ENCODE peak calls at places on chromosomes 12 and 14, in seven cellular contexts. One of them, this sample, is unnamed.

GRCh38 chr12:30880061-30880460 is 46.5 kb upstream of the TSPAN11 start:
- DNase-seq in T-helper 2 cell: no peak
- DNase-seq in stimulated activated naive B cell treated with anti-CD40 and anti-IgM and Interleukin-4, amounts not matched to agents 10 μg/mL and 1 μg/mL and 100 μg/mL, for 72 hours: no peak
- DNase-seq in effector memory CD4-positive, alpha-beta T cell: no peak
- DNase-seq in brain microvascular endothelial cell: no peak
- DNase-seq in BJ: no peak
- DNase-seq in activated T-cell treated with anti-CD3 and anti-CD28 coated beads, Interleukin-2, amount 50 U/mL, for 48 hours: no peak
- DNase-seq in this sample: no peak

GRCh38 chr12:128820723-128821432 is 2.9 kb downstream of the SLC15A4 start:
- DNase-seq in T-helper 2 cell: no peak
- DNase-seq in stimulated activated naive B cell treated with anti-CD40 and anti-IgM and Interleukin-4, amounts not matched to agents 10 μg/mL and 1 μg/mL and 100 μg/mL, for 72 hours: peak
- DNase-seq in effector memory CD4-positive, alpha-beta T cell: no peak
- DNase-seq in brain microvascular endothelial cell: no peak
- DNase-seq in BJ: no peak
- DNase-seq in activated T-cell treated with anti-CD3 and anti-CD28 coated beads, Interleukin-2, amount 50 U/mL, for 48 hours: no peak
- DNase-seq in this sample: no peak

GRCh38 chr12:18383203-18383602 is 121.9 kb downstream of the PIK3C2G start:
- DNase-seq in T-helper 2 cell: no peak
- DNase-seq in stimulated activated naive B cell treated with anti-CD40 and anti-IgM and Interleukin-4, amounts not matched to agents 10 μg/mL and 1 μg/mL and 100 μg/mL, for 72 hours: no peak
- DNase-seq in effector memory CD4-positive, alpha-beta T cell: no peak
- DNase-seq in brain microvascular endothelial cell: peak
- DNase-seq in BJ: peak
- DNase-seq in activated T-cell treated with anti-CD3 and anti-CD28 coated beads, Interleukin-2, amount 50 U/mL, for 48 hours: no peak
- DNase-seq in this sample: no peak

GRCh38 chr12:42741771-42742510 is 152.4 kb upstream of the PRICKLE1 start:
- DNase-seq in T-helper 2 cell: no peak
- DNase-seq in stimulated activated naive B cell treated with anti-CD40 and anti-IgM and Interleukin-4, amounts not matched to agents 10 μg/mL and 1 μg/mL and 100 μg/mL, for 72 hours: no peak
- DNase-seq in effector memory CD4-positive, alpha-beta T cell: no peak
- DNase-seq in brain microvascular endothelial cell: peak
- DNase-seq in BJ: peak
- DNase-seq in activated T-cell treated with anti-CD3 and anti-CD28 coated beads, Interleukin-2, amount 50 U/mL, for 48 hours: no peak
- DNase-seq in this sample: no peak

GRCh38 chr12:92290016-92290685 is 144.5 kb upstream of the BTG1 start:
- DNase-seq in T-helper 2 cell: no peak
- DNase-seq in stimulated activated naive B cell treated with anti-CD40 and anti-IgM and Interleukin-4, amounts not matched to agents 10 μg/mL and 1 μg/mL and 100 μg/mL, for 72 hours: no peak
- DNase-seq in effector memory CD4-positive, alpha-beta T cell: no peak
- DNase-seq in brain microvascular endothelial cell: peak
- DNase-seq in BJ: peak
- DNase-seq in activated T-cell treated with anti-CD3 and anti-CD28 coated beads, Interleukin-2, amount 50 U/mL, for 48 hours: no peak
- DNase-seq in this sample: no peak

GRCh38 chr12:110023634-110024023 is 24.4 kb downstream of the ANKRD13A start:
- DNase-seq in T-helper 2 cell: no peak
- DNase-seq in stimulated activated naive B cell treated with anti-CD40 and anti-IgM and Interleukin-4, amounts not matched to agents 10 μg/mL and 1 μg/mL and 100 μg/mL, for 72 hours: no peak
- DNase-seq in effector memory CD4-positive, alpha-beta T cell: no peak
- DNase-seq in brain microvascular endothelial cell: no peak
- DNase-seq in BJ: no peak
- DNase-seq in activated T-cell treated with anti-CD3 and anti-CD28 coated beads, Interleukin-2, amount 50 U/mL, for 48 hours: no peak
- DNase-seq in this sample: no peak

GRCh38 chr12:108268397-108268796 is 70.7 kb downstream of the CMKLR1 start:
- DNase-seq in T-helper 2 cell: no peak
- DNase-seq in stimulated activated naive B cell treated with anti-CD40 and anti-IgM and Interleukin-4, amounts not matched to agents 10 μg/mL and 1 μg/mL and 100 μg/mL, for 72 hours: no peak
- DNase-seq in effector memory CD4-positive, alpha-beta T cell: no peak
- DNase-seq in brain microvascular endothelial cell: no peak
- DNase-seq in BJ: no peak
- DNase-seq in activated T-cell treated with anti-CD3 and anti-CD28 coated beads, Interleukin-2, amount 50 U/mL, for 48 hours: no peak
- DNase-seq in this sample: no peak

GRCh38 chr14:106141242-106142220 is 615.1 kb downstream of the TMEM121 start:
- DNase-seq in T-helper 2 cell: peak
- DNase-seq in stimulated activated naive B cell treated with anti-CD40 and anti-IgM and Interleukin-4, amounts not matched to agents 10 μg/mL and 1 μg/mL and 100 μg/mL, for 72 hours: no peak
- DNase-seq in effector memory CD4-positive, alpha-beta T cell: peak
- DNase-seq in brain microvascular endothelial cell: no peak
- DNase-seq in BJ: no peak
- DNase-seq in activated T-cell treated with anti-CD3 and anti-CD28 coated beads, Interleukin-2, amount 50 U/mL, for 48 hours: peak
- DNase-seq in this sample: no peak

GRCh38 chr14:36518586-36519430 is 1.2 kb downstream of the NKX2-1 start:
- DNase-seq in T-helper 2 cell: no peak
- DNase-seq in stimulated activated naive B cell treated with anti-CD40 and anti-IgM and Interleukin-4, amounts not matched to agents 10 μg/mL and 1 μg/mL and 100 μg/mL, for 72 hours: no peak
- DNase-seq in effector memory CD4-positive, alpha-beta T cell: no peak
- DNase-seq in brain microvascular endothelial cell: no peak
- DNase-seq in BJ: no peak
- DNase-seq in activated T-cell treated with anti-CD3 and anti-CD28 coated beads, Interleukin-2, amount 50 U/mL, for 48 hours: no peak
- DNase-seq in this sample: no peak

GRCh38 chr14:99497341-99497740 is 16.1 kb downstream of the CCNK start:
- DNase-seq in T-helper 2 cell: no peak
- DNase-seq in stimulated activated naive B cell treated with anti-CD40 and anti-IgM and Interleukin-4, amounts not matched to agents 10 μg/mL and 1 μg/mL and 100 μg/mL, for 72 hours: no peak
- DNase-seq in effector memory CD4-positive, alpha-beta T cell: no peak
- DNase-seq in brain microvascular endothelial cell: no peak
- DNase-seq in BJ: no peak
- DNase-seq in activated T-cell treated with anti-CD3 and anti-CD28 coated beads, Interleukin-2, amount 50 U/mL, for 48 hours: no peak
- DNase-seq in this sample: no peak

GRCh38 chr12:115101518-115101917 is 417.5 kb upstream of the TBX3 start:
- DNase-seq in T-helper 2 cell: no peak
- DNase-seq in stimulated activated naive B cell treated with anti-CD40 and anti-IgM and Interleukin-4, amounts not matched to agents 10 μg/mL and 1 μg/mL and 100 μg/mL, for 72 hours: no peak
- DNase-seq in effector memory CD4-positive, alpha-beta T cell: no peak
- DNase-seq in brain microvascular endothelial cell: no peak
- DNase-seq in BJ: no peak
- DNase-seq in activated T-cell treated with anti-CD3 and anti-CD28 coated beads, Interleukin-2, amount 50 U/mL, for 48 hours: no peak
- DNase-seq in this sample: no peak

GRCh38 chr14:93375673-93376156 is 28.7 kb downstream of the COX8C start:
- DNase-seq in T-helper 2 cell: no peak
- DNase-seq in stimulated activated naive B cell treated with anti-CD40 and anti-IgM and Interleukin-4, amounts not matched to agents 10 μg/mL and 1 μg/mL and 100 μg/mL, for 72 hours: peak
- DNase-seq in effector memory CD4-positive, alpha-beta T cell: no peak
- DNase-seq in brain microvascular endothelial cell: no peak
- DNase-seq in BJ: no peak
- DNase-seq in activated T-cell treated with anti-CD3 and anti-CD28 coated beads, Interleukin-2, amount 50 U/mL, for 48 hours: no peak
- DNase-seq in this sample: no peak

GRCh38 chr12:89162704-89163261 is 189.5 kb downstream of the DUSP6 start:
- DNase-seq in T-helper 2 cell: no peak
- DNase-seq in stimulated activated naive B cell treated with anti-CD40 and anti-IgM and Interleukin-4, amounts not matched to agents 10 μg/mL and 1 μg/mL and 100 μg/mL, for 72 hours: peak
- DNase-seq in effector memory CD4-positive, alpha-beta T cell: no peak
- DNase-seq in brain microvascular endothelial cell: peak
- DNase-seq in BJ: peak
- DNase-seq in activated T-cell treated with anti-CD3 and anti-CD28 coated beads, Interleukin-2, amount 50 U/mL, for 48 hours: peak
- DNase-seq in this sample: peak

GRCh38 chr14:65041434-65041915 is 54.8 kb downstream of the FNTB start:
- DNase-seq in T-helper 2 cell: no peak
- DNase-seq in stimulated activated naive B cell treated with anti-CD40 and anti-IgM and Interleukin-4, amounts not matched to agents 10 μg/mL and 1 μg/mL and 100 μg/mL, for 72 hours: no peak
- DNase-seq in effector memory CD4-positive, alpha-beta T cell: no peak
- DNase-seq in brain microvascular endothelial cell: no peak
- DNase-seq in BJ: no peak
- DNase-seq in activated T-cell treated with anti-CD3 and anti-CD28 coated beads, Interleukin-2, amount 50 U/mL, for 48 hours: no peak
- DNase-seq in this sample: no peak

GRCh38 chr12:80442426-80443222 is 1.4 kb upstream of the PTPRQ start:
- DNase-seq in T-helper 2 cell: no peak
- DNase-seq in stimulated activated naive B cell treated with anti-CD40 and anti-IgM and Interleukin-4, amounts not matched to agents 10 μg/mL and 1 μg/mL and 100 μg/mL, for 72 hours: no peak
- DNase-seq in effector memory CD4-positive, alpha-beta T cell: no peak
- DNase-seq in brain microvascular endothelial cell: peak
- DNase-seq in BJ: no peak
- DNase-seq in activated T-cell treated with anti-CD3 and anti-CD28 coated beads, Interleukin-2, amount 50 U/mL, for 48 hours: no peak
- DNase-seq in this sample: no peak

GRCh38 chr14:86038401-86038985 is 508.5 kb downstream of the FLRT2 start:
- DNase-seq in T-helper 2 cell: no peak
- DNase-seq in stimulated activated naive B cell treated with anti-CD40 and anti-IgM and Interleukin-4, amounts not matched to agents 10 μg/mL and 1 μg/mL and 100 μg/mL, for 72 hours: peak
- DNase-seq in effector memory CD4-positive, alpha-beta T cell: no peak
- DNase-seq in brain microvascular endothelial cell: peak
- DNase-seq in BJ: no peak
- DNase-seq in activated T-cell treated with anti-CD3 and anti-CD28 coated beads, Interleukin-2, amount 50 U/mL, for 48 hours: peak
- DNase-seq in this sample: no peak

GRCh38 chr12:58728397-58728796 is 191.9 kb downstream of the LRIG3 start:
- DNase-seq in T-helper 2 cell: no peak
- DNase-seq in stimulated activated naive B cell treated with anti-CD40 and anti-IgM and Interleukin-4, amounts not matched to agents 10 μg/mL and 1 μg/mL and 100 μg/mL, for 72 hours: no peak
- DNase-seq in effector memory CD4-positive, alpha-beta T cell: no peak
- DNase-seq in brain microvascular endothelial cell: peak
- DNase-seq in BJ: no peak
- DNase-seq in activated T-cell treated with anti-CD3 and anti-CD28 coated beads, Interleukin-2, amount 50 U/mL, for 48 hours: no peak
- DNase-seq in this sample: no peak

GRCh38 chr12:71799105-71799504 is 40.5 kb upstream of the TBC1D15 start:
- DNase-seq in T-helper 2 cell: no peak
- DNase-seq in stimulated activated naive B cell treated with anti-CD40 and anti-IgM and Interleukin-4, amounts not matched to agents 10 μg/mL and 1 μg/mL and 100 μg/mL, for 72 hours: no peak
- DNase-seq in effector memory CD4-positive, alpha-beta T cell: no peak
- DNase-seq in brain microvascular endothelial cell: peak
- DNase-seq in BJ: no peak
- DNase-seq in activated T-cell treated with anti-CD3 and anti-CD28 coated beads, Interleukin-2, amount 50 U/mL, for 48 hours: no peak
- DNase-seq in this sample: no peak

GRCh38 chr14:31884238-31884637 is 192.9 kb upstream of the ARHGAP5 start:
- DNase-seq in T-helper 2 cell: no peak
- DNase-seq in stimulated activated naive B cell treated with anti-CD40 and anti-IgM and Interleukin-4, amounts not matched to agents 10 μg/mL and 1 μg/mL and 100 μg/mL, for 72 hours: no peak
- DNase-seq in effector memory CD4-positive, alpha-beta T cell: no peak
- DNase-seq in brain microvascular endothelial cell: no peak
- DNase-seq in BJ: no peak
- DNase-seq in activated T-cell treated with anti-CD3 and anti-CD28 coated beads, Interleukin-2, amount 50 U/mL, for 48 hours: no peak
- DNase-seq in this sample: no peak

GRCh38 chr12:113591480-113591971 is 119.9 kb upstream of the LHX5 start:
- DNase-seq in T-helper 2 cell: no peak
- DNase-seq in stimulated activated naive B cell treated with anti-CD40 and anti-IgM and Interleukin-4, amounts not matched to agents 10 μg/mL and 1 μg/mL and 100 μg/mL, for 72 hours: peak
- DNase-seq in effector memory CD4-positive, alpha-beta T cell: no peak
- DNase-seq in brain microvascular endothelial cell: no peak
- DNase-seq in BJ: no peak
- DNase-seq in activated T-cell treated with anti-CD3 and anti-CD28 coated beads, Interleukin-2, amount 50 U/mL, for 48 hours: peak
- DNase-seq in this sample: no peak

GRCh38 chr12:124509676-124510300 is 57.6 kb downstream of the NCOR2 start:
- DNase-seq in T-helper 2 cell: no peak
- DNase-seq in stimulated activated naive B cell treated with anti-CD40 and anti-IgM and Interleukin-4, amounts not matched to agents 10 μg/mL and 1 μg/mL and 100 μg/mL, for 72 hours: no peak
- DNase-seq in effector memory CD4-positive, alpha-beta T cell: no peak
- DNase-seq in brain microvascular endothelial cell: peak
- DNase-seq in BJ: peak
- DNase-seq in activated T-cell treated with anti-CD3 and anti-CD28 coated beads, Interleukin-2, amount 50 U/mL, for 48 hours: no peak
- DNase-seq in this sample: no peak

GRCh38 chr14:35470775-35471174 is 63.2 kb upstream of the INSM2 start:
- DNase-seq in T-helper 2 cell: no peak
- DNase-seq in stimulated activated naive B cell treated with anti-CD40 and anti-IgM and Interleukin-4, amounts not matched to agents 10 μg/mL and 1 μg/mL and 100 μg/mL, for 72 hours: no peak
- DNase-seq in effector memory CD4-positive, alpha-beta T cell: no peak
- DNase-seq in brain microvascular endothelial cell: peak
- DNase-seq in BJ: no peak
- DNase-seq in activated T-cell treated with anti-CD3 and anti-CD28 coated beads, Interleukin-2, amount 50 U/mL, for 48 hours: no peak
- DNase-seq in this sample: no peak

GRCh38 chr14:59997496-59997895 is 77.6 kb downstream of the LRRC9 start:
- DNase-seq in T-helper 2 cell: no peak
- DNase-seq in stimulated activated naive B cell treated with anti-CD40 and anti-IgM and Interleukin-4, amounts not matched to agents 10 μg/mL and 1 μg/mL and 100 μg/mL, for 72 hours: no peak
- DNase-seq in effector memory CD4-positive, alpha-beta T cell: no peak
- DNase-seq in brain microvascular endothelial cell: no peak
- DNase-seq in BJ: no peak
- DNase-seq in activated T-cell treated with anti-CD3 and anti-CD28 coated beads, Interleukin-2, amount 50 U/mL, for 48 hours: no peak
- DNase-seq in this sample: no peak

GRCh38 chr14:66228267-66228970 is 257.8 kb upstream of the CCDC196 start:
- DNase-seq in T-helper 2 cell: no peak
- DNase-seq in stimulated activated naive B cell treated with anti-CD40 and anti-IgM and Interleukin-4, amounts not matched to agents 10 μg/mL and 1 μg/mL and 100 μg/mL, for 72 hours: no peak
- DNase-seq in effector memory CD4-positive, alpha-beta T cell: no peak
- DNase-seq in brain microvascular endothelial cell: peak
- DNase-seq in BJ: no peak
- DNase-seq in activated T-cell treated with anti-CD3 and anti-CD28 coated beads, Interleukin-2, amount 50 U/mL, for 48 hours: peak
- DNase-seq in this sample: no peak

GRCh38 chr12:81962126-81962856 is 203.1 kb upstream of the PPFIA2 start:
- DNase-seq in T-helper 2 cell: no peak
- DNase-seq in stimulated activated naive B cell treated with anti-CD40 and anti-IgM and Interleukin-4, amounts not matched to agents 10 μg/mL and 1 μg/mL and 100 μg/mL, for 72 hours: no peak
- DNase-seq in effector memory CD4-positive, alpha-beta T cell: no peak
- DNase-seq in brain microvascular endothelial cell: no peak
- DNase-seq in BJ: no peak
- DNase-seq in activated T-cell treated with anti-CD3 and anti-CD28 coated beads, Interleukin-2, amount 50 U/mL, for 48 hours: no peak
- DNase-seq in this sample: no peak